ENCODE peak calls at places on chromosome 3, in nine cellular contexts. J, Y, H, V, Q, R, K, A and Z are unnamed samples.
A peak's percentile ranks its signal among the peaks of the same experiment; 100 is the strongest.

GRCh38 chr3:126349071-126349470 is 8.1 kb downstream of the KLF15 start:
- DNase-seq in J (no peak), R (no peak), H (no peak), Y (peak; percentile 39), K (no peak), A (peak; percentile 12), V (no peak), Q (no peak), Z (no peak)

GRCh38 chr3:177525987-177526712 is 328.9 kb upstream of the TBL1XR1 start:
- DNase-seq in V (no peak), Q (peak; percentile 87), Y (peak; percentile 57), J (peak; percentile 40), R (no peak), H (peak; percentile 29), A (no peak), K (no peak), Z (no peak)

GRCh38 chr3:33889394-33890039 is 91.1 kb downstream of the PDCD6IP start:
- DNase-seq in H (no peak), A (no peak), K (no peak), R (no peak), J (no peak), Q (no peak), Y (no peak), V (no peak), Z (no peak)

GRCh38 chr3:170711786-170712185 is 125.9 kb upstream of the SLC7A14 start:
- DNase-seq in J (no peak), H (no peak), V (no peak), R (no peak), A (no peak), K (no peak), Y (no peak), Q (no peak), Z (no peak)

GRCh38 chr3:169002689-169003088 is 660.8 kb downstream of the MECOM start:
- DNase-seq in K (no peak), R (no peak), Q (no peak), J (no peak), V (no peak), Y (no peak), H (peak; percentile 24), A (no peak), Z (no peak)

GRCh38 chr3:48268381-48268935 is 27.6 kb downstream of the ZNF589 start:
- DNase-seq in A (no peak), H (peak; percentile 99), Y (peak; percentile 45), V (no peak), Q (peak; percentile 70), R (no peak), J (peak; percentile 76), K (no peak), Z (peak; percentile 99)

GRCh38 chr3:61894988-61895935 is 333.9 kb downstream of the PTPRG start:
- DNase-seq in Y (no peak), J (peak; percentile 49), Q (peak; percentile 91), H (peak; percentile 96), R (peak; percentile 64), V (peak; percentile 66), A (peak; percentile 48), K (peak; percentile 33), Z (peak; percentile 93)

GRCh38 chr3:42590989-42591756 is 513 bp downstream of the SS18L2 start:
- DNase-seq in R (no peak), J (no peak), A (no peak), V (peak; percentile 46), Q (no peak), Y (no peak), H (no peak), K (no peak), Z (peak; percentile 22)

GRCh38 chr3:75218577-75218976 is 445.6 kb upstream of the FRG2C start:
- DNase-seq in J (no peak), Q (no peak), Y (no peak), K (no peak), A (no peak), R (no peak), H (no peak), V (peak; percentile 6), Z (no peak)

GRCh38 chr3:124557433-124558232 is 172.6 kb upstream of the UMPS start:
- DNase-seq in K (no peak), A (peak; percentile 33), H (peak; percentile 47), V (no peak), Y (no peak), J (no peak), Q (peak; percentile 39), R (peak; percentile 27), Z (peak; percentile 80)

GRCh38 chr3:154018100-154018696 is 103.0 kb upstream of the ARHGEF26 start:
- DNase-seq in Q (no peak), H (no peak), K (no peak), R (peak; percentile 22), Y (no peak), V (peak; percentile 86), A (no peak), J (no peak), Z (no peak)

GRCh38 chr3:144259267-144259666 is 287.6 kb downstream of the DIPK2A start:
- DNase-seq in J (no peak), R (no peak), V (no peak), H (no peak), K (no peak), Q (no peak), Y (no peak), A (no peak), Z (no peak)

GRCh38 chr3:194556086-194557056 is 69.6 kb upstream of the ATP13A3 start:
- DNase-seq in Y (no peak), A (no peak), Q (no peak), H (peak; percentile 36), J (no peak), V (no peak), K (no peak), R (no peak), Z (no peak)

GRCh38 chr3:45890405-45890804 is 4.1 kb downstream of the CCR9 start:
- DNase-seq in K (no peak), V (no peak), J (peak; percentile 8), Y (no peak), R (no peak), Q (no peak), A (no peak), H (no peak), Z (peak; percentile 6)

GRCh38 chr3:128971421-128971820 is 22.5 kb downstream of the CFAP92 start:
- DNase-seq in V (no peak), K (peak; percentile 49), R (no peak), H (no peak), Y (no peak), Q (no peak), J (no peak), A (peak; percentile 35), Z (no peak)

GRCh38 chr3:52891615-52892081 is 5.7 kb downstream of the STIMATE start:
- DNase-seq in K (no peak), H (no peak), V (no peak), J (no peak), Q (no peak), Y (peak; percentile 58), R (no peak), A (no peak), Z (no peak)

GRCh38 chr3:127734754-127735473 is 62.2 kb downstream of the ABTB1 start:
- DNase-seq in Y (no peak), A (no peak), R (no peak), H (peak; percentile 86), J (no peak), V (no peak), Q (no peak), K (no peak), Z (peak; percentile 81)

GRCh38 chr3:60301142-60301541 is 950.1 kb downstream of the FHIT start:
- DNase-seq in Y (no peak), Q (peak; percentile 55), J (no peak), V (no peak), H (peak; percentile 4), K (no peak), A (no peak), R (no peak), Z (peak; percentile 16)

GRCh38 chr3:49346797-49347251 is 7.0 kb upstream of the USP4 start:
- DNase-seq in Y (no peak), A (no peak), H (peak; percentile 67), R (no peak), V (no peak), Q (peak; percentile 84), K (no peak), J (peak; percentile 49), Z (no peak)

GRCh38 chr3:49352286-49352685 is 5.9 kb downstream of the GPX1 start:
- DNase-seq in H (no peak), A (no peak), R (no peak), J (no peak), K (no peak), V (no peak), Q (no peak), Y (no peak), Z (no peak)

GRCh38 chr3:49353022-49353421 is 5.1 kb downstream of the GPX1 start:
- DNase-seq in A (no peak), H (no peak), K (no peak), Q (peak; percentile 69), V (no peak), Y (no peak), J (no peak), R (no peak), Z (peak; percentile 50)

GRCh38 chr3:49351521-49352011 is 6.6 kb downstream of the GPX1 start:
- DNase-seq in J (no peak), H (peak; percentile 83), Q (peak; percentile 88), K (no peak), R (no peak), Y (no peak), V (no peak), A (no peak), Z (peak; percentile 86)

GRCh38 chr3:49349617-49350114 is 8.5 kb downstream of the GPX1 start:
- DNase-seq in J (no peak), R (no peak), Q (no peak), K (no peak), Y (no peak), V (no peak), A (no peak), H (no peak), Z (no peak)
- H3K4me1 ChIP-seq in J (no peaks in the 10 kb centered on the region), R (no peaks in the 10 kb centered on the region), Q (peaks cover 77% of the 10 kb centered on the region), K (peaks cover 10% of the 10 kb centered on the region), Y (peaks cover 61% of the 10 kb centered on the region), V (no peaks in the 10 kb centered on the region), A (no peaks in the 10 kb centered on the region), H (peaks cover 48% of the 10 kb centered on the region), Z (peaks cover 20% of the 10 kb centered on the region)

GRCh38 chr3:197226179-197226578 is 72.2 kb downstream of the DLG1 start:
- DNase-seq in A (no peak), V (peak; percentile 41), Q (no peak), Y (no peak), H (no peak), K (no peak), R (peak; percentile 37), J (no peak), Z (no peak)
- H3K27ac ChIP-seq in A (no peak overlapping the region), V (no peak overlapping the region), Q (no peak overlapping the region), Y (no peak overlapping the region), H (no peak overlapping the region), K (no peak overlapping the region), R (peak overlapping the region; percentile 47), J (no peak overlapping the region), Z (no peak overlapping the region)

GRCh38 chr3:47012342-47013230 is 33.1 kb downstream of the NBEAL2 start:
- DNase-seq in J (no peak), R (no peak), Q (no peak), V (no peak), Y (no peak), H (no peak), K (peak; percentile 20), A (no peak), Z (no peak)
- H3K4me1 ChIP-seq in J (no peaks in the 10 kb centered on the region), R (peaks cover 15% of the 10 kb centered on the region), Q (no peaks in the 10 kb centered on the region), V (peaks cover 8% of the 10 kb centered on the region), Y (peaks cover 33% of the 10 kb centered on the region), H (peaks cover 21% of the 10 kb centered on the region), K (peaks cover 25% of the 10 kb centered on the region), A (no peaks in the 10 kb centered on the region), Z (peaks cover 5% of the 10 kb centered on the region)

GRCh38 chr3:15783361-15783969 is 14.3 kb downstream of the ANKRD28 start:
- DNase-seq in H (peak; percentile 62), J (no peak), R (no peak), Q (no peak), K (no peak), V (no peak), Y (no peak), A (no peak), Z (peak; percentile 60)
- H3K27ac ChIP-seq in H (peak overlapping the region; percentile 71), J (no peak overlapping the region), R (peak overlapping the region; percentile 68), Q (peak overlapping the region; percentile 18), K (no peak overlapping the region), V (no peak overlapping the region), Y (no peak overlapping the region), A (peak overlapping the region; percentile 72), Z (peak overlapping the region; percentile 75)